ENCODE peak calls at places on chromosomes 16 and 17, in seven cellular contexts. W is left ventricle myocardium inferior, Y is lower leg skin, O is GM23338, T is A549, I is neural progenitor cell, M is fibroblast of lung. E is an unnamed sample.

GRCh38 chr17:22217135-22217534 is 524.8 kb downstream of the KCNJ18 start:
- DNase-seq in W (no peak), Y (no peak), O (peak), T (no peak), I (no peak), M (no peak), E (no peak)

GRCh38 chr17:63881935-63882601 is at the start of gene GH2:
- DNase-seq in W (no peak), Y (peak), O (peak), T (peak), I (peak), M (peak), E (no peak)

GRCh38 chr16:56549744-56550385 is 15.0 kb upstream of the MT4 start:
- DNase-seq in W (no peak), Y (no peak), O (no peak), T (no peak), I (no peak), M (no peak), E (no peak)

GRCh38 chr17:66829883-66830282 is 5.0 kb upstream of the CACNG5 start:
- DNase-seq in W (no peak), Y (no peak), O (peak), T (no peak), I (peak), M (peak), E (no peak)

GRCh38 chr17:70947636-70948565 is 778.6 kb downstream of the KCNJ2 start:
- DNase-seq in W (no peak), Y (no peak), O (no peak), T (no peak), I (no peak), M (no peak), E (no peak)

GRCh38 chr17:44267818-44268490 is at the start of gene SLC4A1:
- DNase-seq in W (no peak), Y (no peak), O (no peak), T (no peak), I (no peak), M (no peak), E (no peak)

GRCh38 chr16:86585821-86586611 is 7.7 kb downstream of the FOXL1 start:
- DNase-seq in W (no peak), Y (no peak), O (no peak), T (no peak), I (no peak), M (peak), E (no peak)

GRCh38 chr17:12794919-12795517 is 5.7 kb downstream of the ARHGAP44 start:
- DNase-seq in W (no peak), Y (no peak), O (no peak), T (no peak), I (no peak), M (no peak), E (no peak)

GRCh38 chr16:77993111-77993571 is 29.2 kb upstream of the CLEC3A start:
- DNase-seq in W (no peak), Y (peak), O (peak), T (no peak), I (peak), M (peak), E (no peak)

GRCh38 chr17:39152134-39152884 is 872 bp upstream of the PLXDC1 start:
- DNase-seq in W (peak), Y (no peak), O (no peak), T (no peak), I (peak), M (no peak), E (no peak)

GRCh38 chr16:80191928-80192327 is 348.9 kb upstream of the DYNLRB2 start:
- DNase-seq in W (no peak), Y (no peak), O (no peak), T (no peak), I (no peak), M (no peak), E (no peak)

GRCh38 chr17:29250666-29251065 is 4.0 kb downstream of the CRYBA1 start:
- DNase-seq in W (no peak), Y (no peak), O (no peak), T (peak), I (no peak), M (no peak), E (no peak)

GRCh38 chr16:58002936-58003335 is 1.7 kb downstream of the USB1 start:
- DNase-seq in W (no peak), Y (no peak), O (no peak), T (no peak), I (no peak), M (no peak), E (no peak)

GRCh38 chr16:17724242-17724898 is 253.6 kb upstream of the XYLT1 start:
- DNase-seq in W (no peak), Y (no peak), O (no peak), T (no peak), I (no peak), M (peak), E (no peak)

GRCh38 chr17:72254808-72255449 is 134.1 kb downstream of the SOX9 start:
- DNase-seq in W (no peak), Y (no peak), O (no peak), T (no peak), I (no peak), M (no peak), E (no peak)

GRCh38 chr17:76085731-76086366 is 6.9 kb downstream of the ZACN start:
- DNase-seq in W (no peak), Y (no peak), O (no peak), T (no peak), I (no peak), M (no peak), E (no peak)

GRCh38 chr17:19978206-19978802 is 676 bp upstream of the AKAP10 start:
- DNase-seq in W (no peak), Y (no peak), O (peak), T (no peak), I (no peak), M (no peak), E (no peak)

GRCh38 chr16:88904676-88905365 is 38.4 kb upstream of the PABPN1L start:
- DNase-seq in W (no peak), Y (no peak), O (no peak), T (no peak), I (no peak), M (no peak), E (no peak)

GRCh38 chr16:68486671-68487495 is 38.6 kb upstream of the SMPD3 start:
- DNase-seq in W (no peak), Y (no peak), O (no peak), T (no peak), I (peak), M (no peak), E (no peak)

GRCh38 chr17:14701901-14702300 is 401.0 kb downstream of the HS3ST3B1 start:
- DNase-seq in W (no peak), Y (no peak), O (no peak), T (no peak), I (no peak), M (no peak), E (no peak)

GRCh38 chr17:69672924-69673323 is 258.4 kb downstream of the MAP2K6 start:
- DNase-seq in W (no peak), Y (no peak), O (no peak), T (peak), I (no peak), M (peak), E (no peak)

GRCh38 chr17:69679839-69680238 is 265.3 kb downstream of the MAP2K6 start:
- DNase-seq in W (no peak), Y (no peak), O (no peak), T (no peak), I (no peak), M (no peak), E (no peak)

GRCh38 chr17:69677130-69677529 is 262.6 kb downstream of the MAP2K6 start:
- DNase-seq in W (no peak), Y (no peak), O (no peak), T (no peak), I (no peak), M (peak), E (no peak)
- TF ChIP-seq CTCF in W (peak), Y (no peak), O (no peak), T (no peak), I (no peak), M (peak), E (no peak)

DNA sequence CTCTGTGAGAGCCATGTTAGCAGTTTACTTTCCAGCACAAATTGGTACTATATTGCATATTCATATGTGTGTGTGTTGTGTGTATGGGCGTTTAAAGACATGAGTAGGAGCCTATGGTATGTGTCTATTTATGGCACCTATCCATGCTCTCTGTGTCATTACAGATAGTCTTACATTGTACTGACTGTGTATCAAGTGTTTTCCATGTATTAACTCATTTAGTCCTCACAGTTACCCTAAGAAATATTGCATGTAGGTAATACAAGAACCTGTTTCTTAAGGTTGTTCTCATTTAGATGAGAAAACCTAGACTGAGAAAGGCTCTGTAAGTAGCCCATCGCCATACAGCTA is 1.6 kb downstream of the ALG1 start:
- DNase-seq in W (no peak), Y (no peak), O (no peak), T (no peak), I (no peak), M (peak), E (no peak)
- H3K4me3 ChIP-seq in W (no peak), Y (no peak), O (no peak), T (no peak), I (no peak), M (no peak), E (no peak)

GRCh38 chr16:13507530-13507929 is 412.4 kb upstream of the ERCC4 start:
- DNase-seq in W (no peak), Y (no peak), O (no peak), T (no peak), I (no peak), M (no peak), E (no peak)

DNA sequence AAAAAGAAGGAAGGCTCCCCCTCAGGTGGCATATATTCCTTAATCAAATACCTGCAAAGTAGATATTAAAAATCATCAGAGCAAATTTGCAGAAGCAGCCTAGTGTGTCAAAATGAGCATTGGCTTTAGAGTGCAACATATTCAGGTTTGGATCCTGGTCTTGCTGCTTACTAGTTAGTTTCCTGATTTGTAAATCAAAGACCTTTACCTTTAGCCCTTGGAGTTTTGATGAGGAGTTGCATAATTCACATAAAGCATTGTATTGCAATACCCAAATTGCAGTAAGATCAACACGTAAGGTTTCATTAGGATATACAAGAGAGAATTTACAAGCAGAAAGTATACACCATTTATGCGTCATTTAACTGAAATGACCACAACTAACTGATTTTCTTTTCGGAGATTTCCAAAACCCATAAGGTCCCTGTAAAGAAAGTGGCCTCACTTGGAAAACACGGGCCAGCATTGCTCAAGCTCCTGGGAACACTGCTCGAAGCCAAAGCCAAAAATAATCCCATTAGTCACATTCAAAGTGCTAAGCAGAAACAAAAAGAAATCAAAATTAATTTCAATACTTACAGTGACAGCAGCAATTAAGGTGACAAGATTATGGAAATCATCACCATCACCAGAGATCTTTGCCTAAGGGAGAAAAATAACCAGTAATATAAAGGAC is 415.9 kb upstream of the ERCC4 start:
- DNase-seq in W (no peak), Y (no peak), O (no peak), T (no peak), I (no peak), M (no peak), E (no peak)
- TF ChIP-seq CTCF in W (no peak), Y (no peak), O (no peak), T (no peak), I (no peak), M (no peak), E (no peak)

DNA sequence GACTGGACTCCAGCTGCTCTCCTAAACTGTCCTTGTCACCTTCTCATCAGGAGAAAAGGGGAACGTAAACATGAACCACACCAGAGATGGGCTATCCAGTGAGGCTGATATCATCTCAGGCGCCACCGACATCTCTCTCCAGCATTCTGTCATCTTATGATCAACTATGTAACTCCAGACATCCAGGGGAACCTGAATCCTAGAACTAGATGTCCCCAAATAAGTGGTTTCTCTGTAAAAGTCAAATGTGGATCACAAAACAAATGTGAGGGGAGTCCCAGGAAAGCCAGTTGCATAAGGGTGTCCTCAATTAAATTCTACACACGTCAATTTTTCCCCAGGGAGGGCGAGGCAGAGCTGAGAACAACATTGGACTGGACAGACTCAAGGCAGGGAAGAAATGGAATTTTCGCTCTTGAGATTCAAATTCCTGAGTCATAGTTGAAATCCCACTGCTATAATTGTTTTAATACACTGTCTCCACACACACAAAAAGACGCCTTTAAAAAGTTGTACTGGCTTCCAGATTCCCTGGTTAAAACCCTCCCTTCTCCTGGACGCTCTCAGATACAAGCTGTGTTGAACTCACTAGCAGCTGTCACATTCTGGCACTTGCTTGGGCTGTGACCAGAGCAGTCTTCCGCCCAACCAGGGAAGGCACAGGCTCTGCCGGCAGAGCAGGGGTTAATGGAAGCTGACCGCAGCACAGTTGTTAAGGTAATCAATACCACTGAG is 62.6 kb downstream of the ZFHX3 start:
- DNase-seq in W (peak), Y (peak), O (no peak), T (no peak), I (no peak), M (peak), E (peak)
- H3K4me3 ChIP-seq in W (peak), Y (no peak), O (no peak), T (no peak), I (no peak), M (no peak), E (peak)

GRCh38 chr17:81295678-81296381 is 723 bp upstream of the SLC38A10 start:
- DNase-seq in W (no peak), Y (no peak), O (peak), T (peak), I (peak), M (peak), E (no peak)
- TF ChIP-seq CTCF in W (peak), Y (no peak), O (peak), T (peak), I (peak), M (peak), E (peak)

E was measured in gastrocnemius medialis.